ENCODE peak calls at places on chromosomes 11 and 22, in ten cellular contexts. One of them, this sample, is unnamed. For H3K9me3 and H3K4me1, the result is how much of the 10 kb centered on the place peaks cover.

GRCh38 chr11:129967996-129968395 is 34.6 kb downstream of the PRDM10 start:
- DNase-seq in mesenchymal stem cell: no peak
- DNase-seq in sigmoid colon: no peak
- DNase-seq in left lung: no peak
- DNase-seq in aorta: no peak
- DNase-seq in heart left ventricle: no peak
- DNase-seq in IMR-90: no peak
- DNase-seq in lower lobe of right lung: no peak
- DNase-seq in Panc1: no peak
- DNase-seq in cardiac muscle cell: no peak
- DNase-seq in this sample: no peak

GRCh38 chr11:95297680-95298452 is 66.9 kb upstream of the SESN3 start:
- DNase-seq in heart left ventricle: no peak
- DNase-seq in IMR-90: no peak
- DNase-seq in mesenchymal stem cell: no peak
- DNase-seq in cardiac muscle cell: no peak
- DNase-seq in lower lobe of right lung: no peak
- DNase-seq in left lung: no peak
- DNase-seq in sigmoid colon: no peak
- DNase-seq in aorta: no peak
- DNase-seq in Panc1: no peak
- DNase-seq in this sample: no peak

GRCh38 chr22:46450931-46451660 is 86.3 kb downstream of the CELSR1 start:
- DNase-seq in IMR-90: no peak
- DNase-seq in lower lobe of right lung: no peak
- DNase-seq in mesenchymal stem cell: no peak
- DNase-seq in cardiac muscle cell: no peak
- DNase-seq in heart left ventricle: peak
- DNase-seq in Panc1: no peak
- DNase-seq in left lung: peak
- DNase-seq in aorta: no peak
- DNase-seq in sigmoid colon: no peak
- DNase-seq in this sample: no peak

GRCh38 chr11:30196400-30197206 is 34.2 kb upstream of the FSHB start:
- DNase-seq in sigmoid colon: no peak
- DNase-seq in heart left ventricle: peak
- DNase-seq in lower lobe of right lung: peak
- DNase-seq in left lung: peak
- DNase-seq in IMR-90: peak
- DNase-seq in mesenchymal stem cell: peak
- DNase-seq in aorta: peak
- DNase-seq in cardiac muscle cell: peak
- DNase-seq in Panc1: peak
- DNase-seq in this sample: peak

GRCh38 chr22:33105501-33105911 is 47.3 kb upstream of the SYN3 start:
- DNase-seq in sigmoid colon: no peak
- DNase-seq in lower lobe of right lung: no peak
- DNase-seq in aorta: no peak
- DNase-seq in Panc1: no peak
- DNase-seq in IMR-90: peak
- DNase-seq in cardiac muscle cell: peak
- DNase-seq in heart left ventricle: no peak
- DNase-seq in mesenchymal stem cell: peak
- DNase-seq in left lung: no peak
- DNase-seq in this sample: no peak

GRCh38 chr11:110389946-110390345 is 39.8 kb upstream of the FDX1 start:
- DNase-seq in aorta: no peak
- DNase-seq in mesenchymal stem cell: no peak
- DNase-seq in lower lobe of right lung: no peak
- DNase-seq in left lung: no peak
- DNase-seq in cardiac muscle cell: no peak
- DNase-seq in Panc1: no peak
- DNase-seq in heart left ventricle: no peak
- DNase-seq in IMR-90: no peak
- DNase-seq in sigmoid colon: no peak
- DNase-seq in this sample: no peak

GRCh38 chr22:42800731-42801536 is 56.1 kb downstream of the ARFGAP3 start:
- DNase-seq in lower lobe of right lung: no peak
- DNase-seq in IMR-90: no peak
- DNase-seq in heart left ventricle: no peak
- DNase-seq in left lung: no peak
- DNase-seq in cardiac muscle cell: no peak
- DNase-seq in sigmoid colon: no peak
- DNase-seq in aorta: no peak
- DNase-seq in Panc1: no peak
- DNase-seq in mesenchymal stem cell: no peak
- DNase-seq in this sample: no peak

GRCh38 chr22:46001046-46001425 is 24.1 kb upstream of the WNT7B start:
- DNase-seq in cardiac muscle cell: no peak
- DNase-seq in IMR-90: no peak
- DNase-seq in sigmoid colon: no peak
- DNase-seq in mesenchymal stem cell: no peak
- DNase-seq in lower lobe of right lung: peak
- DNase-seq in heart left ventricle: no peak
- DNase-seq in aorta: peak
- DNase-seq in left lung: no peak
- DNase-seq in Panc1: no peak
- DNase-seq in this sample: no peak

GRCh38 chr11:67644472-67645418 is 5.2 kb upstream of the TBX10 start:
- DNase-seq in Panc1: no peak
- DNase-seq in lower lobe of right lung: no peak
- DNase-seq in IMR-90: no peak
- DNase-seq in heart left ventricle: no peak
- DNase-seq in aorta: peak
- DNase-seq in sigmoid colon: peak
- DNase-seq in mesenchymal stem cell: no peak
- DNase-seq in left lung: no peak
- DNase-seq in cardiac muscle cell: no peak
- DNase-seq in this sample: no peak

GRCh38 chr11:126697937-126698336 is 302.6 kb downstream of the KIRREL3 start:
- DNase-seq in sigmoid colon: no peak
- DNase-seq in left lung: no peak
- DNase-seq in mesenchymal stem cell: no peak
- DNase-seq in Panc1: no peak
- DNase-seq in lower lobe of right lung: no peak
- DNase-seq in cardiac muscle cell: no peak
- DNase-seq in IMR-90: no peak
- DNase-seq in heart left ventricle: no peak
- DNase-seq in aorta: no peak
- DNase-seq in this sample: no peak

GRCh38 chr11:68340003-68340767 is 27.8 kb downstream of the LRP5 start:
- DNase-seq in left lung: no peak
- DNase-seq in sigmoid colon: no peak
- DNase-seq in IMR-90: no peak
- DNase-seq in aorta: no peak
- DNase-seq in cardiac muscle cell: no peak
- DNase-seq in heart left ventricle: no peak
- DNase-seq in Panc1: no peak
- DNase-seq in mesenchymal stem cell: no peak
- DNase-seq in lower lobe of right lung: no peak
- DNase-seq in this sample: no peak

GRCh38 chr11:12205330-12205729 is 94.9 kb downstream of the MICAL2 start:
- DNase-seq in lower lobe of right lung: no peak
- DNase-seq in sigmoid colon: no peak
- DNase-seq in left lung: no peak
- DNase-seq in Panc1: no peak
- DNase-seq in aorta: no peak
- DNase-seq in heart left ventricle: no peak
- DNase-seq in mesenchymal stem cell: peak
- DNase-seq in IMR-90: peak
- DNase-seq in cardiac muscle cell: peak
- DNase-seq in this sample: no peak

GRCh38 chr22:41057076-41057475 is 35.3 kb upstream of the EP300 start:
- DNase-seq in Panc1: no peak
- DNase-seq in sigmoid colon: no peak
- DNase-seq in aorta: no peak
- DNase-seq in IMR-90: no peak
- DNase-seq in left lung: no peak
- DNase-seq in lower lobe of right lung: no peak
- DNase-seq in mesenchymal stem cell: no peak
- DNase-seq in cardiac muscle cell: no peak
- DNase-seq in heart left ventricle: no peak
- DNase-seq in this sample: no peak

GRCh38 chr11:75271730-75272129 is 31.2 kb downstream of the TPBGL start:
- DNase-seq in heart left ventricle: no peak
- DNase-seq in lower lobe of right lung: no peak
- DNase-seq in cardiac muscle cell: no peak
- DNase-seq in mesenchymal stem cell: no peak
- DNase-seq in sigmoid colon: peak
- DNase-seq in Panc1: no peak
- DNase-seq in IMR-90: no peak
- DNase-seq in left lung: no peak
- DNase-seq in aorta: no peak
- DNase-seq in this sample: no peak

DNA sequence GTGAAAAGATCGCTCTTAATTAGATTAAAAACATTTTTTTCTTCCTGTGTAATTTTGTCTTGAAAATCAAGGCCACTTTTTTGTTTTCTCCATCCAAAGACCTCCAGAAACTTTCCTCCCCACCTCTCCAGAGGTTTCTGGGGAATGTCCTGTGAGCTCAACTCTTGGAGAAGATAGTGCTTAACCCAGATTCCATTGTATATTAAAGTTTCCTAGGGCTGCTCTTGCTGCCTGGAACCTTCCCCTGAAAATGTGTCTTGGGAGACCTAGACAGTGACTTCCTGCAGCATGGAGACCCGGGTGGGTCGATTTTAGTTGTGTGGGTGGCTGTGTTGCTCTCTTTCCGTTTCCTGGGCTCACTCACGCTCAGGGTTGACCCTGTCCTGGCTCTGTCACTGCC is 47.4 kb downstream of the KCNQ1OT1 start:
- DNase-seq in aorta: no peak
- DNase-seq in IMR-90: no peak
- DNase-seq in sigmoid colon: no peak
- DNase-seq in Panc1: no peak
- DNase-seq in left lung: no peak
- DNase-seq in heart left ventricle: no peak
- DNase-seq in cardiac muscle cell: no peak
- DNase-seq in lower lobe of right lung: no peak
- DNase-seq in mesenchymal stem cell: no peak
- DNase-seq in this sample: no peak
- H3K9me3 ChIP-seq in aorta: under half
- H3K9me3 ChIP-seq in IMR-90: half or more
- H3K9me3 ChIP-seq in sigmoid colon: under half
- H3K9me3 ChIP-seq in Panc1: under half
- H3K9me3 ChIP-seq in left lung: half or more
- H3K9me3 ChIP-seq in heart left ventricle: under half
- H3K9me3 ChIP-seq in cardiac muscle cell: under half
- H3K9me3 ChIP-seq in lower lobe of right lung: under half
- H3K9me3 ChIP-seq in mesenchymal stem cell: half or more
- H3K9me3 ChIP-seq in this sample: half or more

GRCh38 chr11:77519847-77520246 is 46.0 kb upstream of the PAK1 start:
- DNase-seq in mesenchymal stem cell: no peak
- DNase-seq in left lung: no peak
- DNase-seq in heart left ventricle: no peak
- DNase-seq in Panc1: no peak
- DNase-seq in lower lobe of right lung: no peak
- DNase-seq in IMR-90: no peak
- DNase-seq in aorta: no peak
- DNase-seq in cardiac muscle cell: no peak
- DNase-seq in sigmoid colon: no peak
- DNase-seq in this sample: no peak
- H3K4me1 ChIP-seq in mesenchymal stem cell: under half
- H3K4me1 ChIP-seq in left lung: under half
- H3K4me1 ChIP-seq in heart left ventricle: under half
- H3K4me1 ChIP-seq in Panc1: under half
- H3K4me1 ChIP-seq in lower lobe of right lung: under half
- H3K4me1 ChIP-seq in IMR-90: under half
- H3K4me1 ChIP-seq in aorta: under half
- H3K4me1 ChIP-seq in cardiac muscle cell: under half
- H3K4me1 ChIP-seq in sigmoid colon: under half
- H3K4me1 ChIP-seq in this sample: under half

GRCh38 chr22:48254311-48254873 is 1491.9 kb downstream of the TBC1D22A start:
- DNase-seq in left lung: no peak
- DNase-seq in sigmoid colon: no peak
- DNase-seq in IMR-90: no peak
- DNase-seq in cardiac muscle cell: no peak
- DNase-seq in mesenchymal stem cell: no peak
- DNase-seq in lower lobe of right lung: no peak
- DNase-seq in Panc1: no peak
- DNase-seq in heart left ventricle: no peak
- DNase-seq in aorta: no peak
- DNase-seq in this sample: no peak

GRCh38 chr22:48250937-48251530 is 1488.6 kb downstream of the TBC1D22A start:
- DNase-seq in cardiac muscle cell: no peak
- DNase-seq in heart left ventricle: no peak
- DNase-seq in sigmoid colon: no peak
- DNase-seq in lower lobe of right lung: no peak
- DNase-seq in aorta: no peak
- DNase-seq in Panc1: no peak
- DNase-seq in mesenchymal stem cell: no peak
- DNase-seq in left lung: no peak
- DNase-seq in IMR-90: no peak
- DNase-seq in this sample: no peak

GRCh38 chr22:48253573-48253972 is 1491.1 kb downstream of the TBC1D22A start:
- DNase-seq in heart left ventricle: no peak
- DNase-seq in aorta: no peak
- DNase-seq in sigmoid colon: no peak
- DNase-seq in mesenchymal stem cell: no peak
- DNase-seq in IMR-90: no peak
- DNase-seq in cardiac muscle cell: no peak
- DNase-seq in lower lobe of right lung: no peak
- DNase-seq in Panc1: no peak
- DNase-seq in left lung: no peak
- DNase-seq in this sample: no peak

GRCh38 chr22:48251629-48252028 is 1489.2 kb downstream of the TBC1D22A start:
- DNase-seq in cardiac muscle cell: no peak
- DNase-seq in lower lobe of right lung: no peak
- DNase-seq in aorta: no peak
- DNase-seq in Panc1: no peak
- DNase-seq in sigmoid colon: no peak
- DNase-seq in heart left ventricle: no peak
- DNase-seq in left lung: no peak
- DNase-seq in IMR-90: no peak
- DNase-seq in mesenchymal stem cell: no peak
- DNase-seq in this sample: no peak

GRCh38 chr22:48253136-48253535 is 1490.7 kb downstream of the TBC1D22A start:
- DNase-seq in aorta: no peak
- DNase-seq in heart left ventricle: no peak
- DNase-seq in sigmoid colon: no peak
- DNase-seq in mesenchymal stem cell: no peak
- DNase-seq in cardiac muscle cell: no peak
- DNase-seq in IMR-90: no peak
- DNase-seq in Panc1: no peak
- DNase-seq in lower lobe of right lung: no peak
- DNase-seq in left lung: no peak
- DNase-seq in this sample: no peak
- H3K9me3 ChIP-seq in aorta: under half
- H3K9me3 ChIP-seq in heart left ventricle: under half
- H3K9me3 ChIP-seq in sigmoid colon: under half
- H3K9me3 ChIP-seq in mesenchymal stem cell: under half
- H3K9me3 ChIP-seq in cardiac muscle cell: under half
- H3K9me3 ChIP-seq in IMR-90: half or more
- H3K9me3 ChIP-seq in Panc1: under half
- H3K9me3 ChIP-seq in lower lobe of right lung: under half
- H3K9me3 ChIP-seq in left lung: under half
- H3K9me3 ChIP-seq in this sample: under half

DNA sequence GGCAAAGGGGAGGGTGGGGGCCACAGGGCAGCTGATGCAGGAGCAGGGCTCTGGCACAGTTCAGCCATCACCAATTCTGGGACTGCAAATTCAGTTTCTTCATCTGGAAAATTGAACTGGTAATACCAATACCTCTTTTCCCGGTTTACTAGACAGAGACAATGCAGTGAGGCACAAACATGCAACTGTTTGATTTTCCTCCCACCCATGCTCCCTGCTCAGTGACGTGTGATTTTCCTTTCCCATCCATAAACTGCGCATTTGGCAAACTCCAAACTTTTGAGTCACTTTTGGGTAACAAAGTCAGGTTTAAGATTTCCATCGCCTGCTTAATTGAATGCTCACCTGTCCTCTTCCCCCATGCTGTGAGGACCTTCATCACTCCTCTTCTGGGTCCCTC is 23.2 kb downstream of the P2RY2 start:
- DNase-seq in cardiac muscle cell: no peak
- DNase-seq in left lung: no peak
- DNase-seq in aorta: no peak
- DNase-seq in Panc1: no peak
- DNase-seq in lower lobe of right lung: no peak
- DNase-seq in sigmoid colon: peak
- DNase-seq in mesenchymal stem cell: no peak
- DNase-seq in IMR-90: no peak
- DNase-seq in heart left ventricle: no peak
- DNase-seq in this sample: peak
- H3K4me1 ChIP-seq in cardiac muscle cell: under half
- H3K4me1 ChIP-seq in left lung: under half
- H3K4me1 ChIP-seq in aorta: under half
- H3K4me1 ChIP-seq in Panc1: under half
- H3K4me1 ChIP-seq in lower lobe of right lung: under half
- H3K4me1 ChIP-seq in sigmoid colon: under half
- H3K4me1 ChIP-seq in mesenchymal stem cell: under half
- H3K4me1 ChIP-seq in IMR-90: under half
- H3K4me1 ChIP-seq in heart left ventricle: under half
- H3K4me1 ChIP-seq in this sample: under half

This sample was measured in tibial artery.